ENCODE peak calls at places on chromosomes 3 and 15, in six cellular contexts. D, H, Q, X, P and T are unnamed samples. For H3K4me1, the result is how much of the 10 kb centered on the place peaks cover.

GRCh38 chr15:31216210-31216911 is 110.3 kb upstream of the KLF13 start:
- DNase-seq in D (peak), Q (peak), P (peak), H (no peak), X (peak), T (peak)

GRCh38 chr15:83380026-83380425 is 67.1 kb upstream of the SH3GL3 start:
- DNase-seq in Q (no peak), D (no peak), P (no peak), H (no peak), X (no peak), T (no peak)

GRCh38 chr3:57597973-57598351 is 818 bp upstream of the ARF4 start:
- DNase-seq in Q (no peak), P (no peak), X (no peak), H (no peak), D (no peak), T (no peak)

GRCh38 chr3:155785662-155786295 is 20.3 kb downstream of the C3orf33 start:
- DNase-seq in D (no peak), P (no peak), H (no peak), Q (no peak), X (no peak), T (peak)

GRCh38 chr15:26939398-26939797 is 31.6 kb upstream of the GABRG3 start:
- DNase-seq in D (no peak), P (no peak), X (no peak), Q (no peak), H (no peak), T (no peak)

GRCh38 chr15:69341356-69341755 is 42.6 kb downstream of the PAQR5 start:
- DNase-seq in H (peak), P (no peak), Q (no peak), X (no peak), D (no peak), T (no peak)

GRCh38 chr3:38834110-38834509 is 18.1 kb upstream of the SCN10A start:
- DNase-seq in H (no peak), P (no peak), D (peak), X (no peak), Q (peak), T (peak)

GRCh38 chr15:71811036-71811736 is 832 bp downstream of the NR2E3 start:
- DNase-seq in X (no peak), D (peak), Q (no peak), H (no peak), P (peak), T (no peak)

GRCh38 chr3:107938128-107938527 is 152.7 kb downstream of the CD47 start:
- DNase-seq in X (no peak), P (no peak), H (no peak), D (no peak), Q (no peak), T (peak)

GRCh38 chr3:99319961-99320360 is 318.4 kb upstream of the COL8A1 start:
- DNase-seq in P (no peak), D (no peak), X (no peak), Q (no peak), H (no peak), T (no peak)

GRCh38 chr15:70127288-70127746 is 29.6 kb upstream of the TLE3 start:
- DNase-seq in X (peak), D (no peak), P (no peak), Q (no peak), H (no peak), T (no peak)

GRCh38 chr15:65077981-65078352 is 1.4 kb downstream of the KBTBD13 start:
- DNase-seq in Q (peak), X (no peak), D (peak), H (no peak), P (peak), T (peak)

GRCh38 chr15:74124196-74124595 is 6.2 kb upstream of the ISLR2 start:
- DNase-seq in P (no peak), H (no peak), D (no peak), X (no peak), Q (no peak), T (no peak)
- H3K4me1 ChIP-seq in P (under half), H (under half), D (under half), X (under half), Q (under half), T (under half)

GRCh38 chr3:71237661-71238060 is 345.9 kb downstream of the FOXP1 start:
- DNase-seq in X (no peak), P (no peak), D (no peak), H (no peak), Q (no peak), T (no peak)
- H3K27ac ChIP-seq in X (no peak), P (no peak), D (no peak), H (no peak), Q (no peak), T (no peak)

GRCh38 chr15:58438956-58439355 is 7.2 kb downstream of the LIPC start:
- DNase-seq in D (no peak), X (peak), Q (no peak), P (no peak), H (no peak), T (peak)
- TF ChIP-seq CTCF in D (no peak), X (no peak), Q (no peak), P (no peak), H (no peak), T (peak)

GRCh38 chr15:42511010-42511396 is 15.6 kb downstream of the SNAP23 start:
- DNase-seq in Q (no peak), D (no peak), X (no peak), H (no peak), P (no peak), T (no peak)

GRCh38 chr15:42504631-42505030 is 9.2 kb downstream of the SNAP23 start:
- DNase-seq in Q (no peak), H (no peak), P (no peak), X (no peak), D (no peak), T (no peak)

GRCh38 chr15:42508263-42508690 is 12.8 kb downstream of the SNAP23 start:
- DNase-seq in Q (peak), H (no peak), P (no peak), X (no peak), D (no peak), T (no peak)

GRCh38 chr15:42510258-42511009 is 15.0 kb downstream of the SNAP23 start:
- DNase-seq in P (no peak), D (no peak), H (no peak), Q (no peak), X (no peak), T (no peak)

GRCh38 chr15:42507514-42507913 is 12.1 kb downstream of the SNAP23 start:
- DNase-seq in Q (no peak), H (no peak), D (no peak), X (no peak), P (no peak), T (no peak)
- H3K4me1 ChIP-seq in Q (under half), H (under half), D (under half), X (under half), P (under half), T (under half)

DNA sequence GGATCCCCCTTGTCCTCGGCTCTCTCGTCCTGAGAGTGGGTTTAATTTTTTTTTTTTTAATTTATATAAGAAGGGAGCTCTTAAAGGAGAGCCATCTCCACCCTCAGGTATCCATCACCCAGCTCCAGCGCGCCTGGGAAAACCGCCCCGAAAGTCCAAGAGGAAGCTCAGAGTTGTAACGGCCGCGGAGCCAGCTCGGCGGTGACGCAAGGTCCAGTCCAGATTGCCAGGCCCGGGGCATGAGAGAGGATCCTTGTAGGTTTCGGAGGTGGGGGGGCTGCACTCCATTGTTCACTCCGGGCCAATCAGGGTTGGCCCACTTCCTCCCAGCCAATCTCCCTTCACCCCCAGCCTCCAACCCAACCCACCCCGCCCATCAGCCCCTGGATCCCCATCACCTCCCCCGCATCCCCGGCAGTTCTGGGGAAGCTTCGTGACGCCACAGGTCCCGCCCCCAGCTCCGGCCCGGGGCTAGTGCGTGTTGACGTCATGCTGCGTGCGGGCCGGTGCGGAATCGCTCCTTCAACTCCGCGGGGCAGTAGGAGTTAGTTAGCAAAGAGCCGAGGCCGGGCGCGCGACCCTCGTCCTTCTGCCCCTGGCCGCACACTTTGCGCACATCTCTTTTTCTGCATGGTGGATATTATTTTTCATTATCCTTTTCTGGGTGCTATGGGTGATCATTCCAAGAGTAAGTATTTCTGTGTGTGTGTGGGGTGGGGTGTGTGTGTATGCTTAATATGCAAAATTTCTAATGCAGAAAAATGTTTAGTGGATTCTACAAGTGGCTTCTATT is at the start of gene ISL2:
- DNase-seq in D (peak), X (no peak), P (peak), Q (no peak), H (no peak), T (no peak)
- H3K27ac ChIP-seq in D (no peak), X (no peak), P (no peak), Q (no peak), H (no peak), T (no peak)

DNA sequence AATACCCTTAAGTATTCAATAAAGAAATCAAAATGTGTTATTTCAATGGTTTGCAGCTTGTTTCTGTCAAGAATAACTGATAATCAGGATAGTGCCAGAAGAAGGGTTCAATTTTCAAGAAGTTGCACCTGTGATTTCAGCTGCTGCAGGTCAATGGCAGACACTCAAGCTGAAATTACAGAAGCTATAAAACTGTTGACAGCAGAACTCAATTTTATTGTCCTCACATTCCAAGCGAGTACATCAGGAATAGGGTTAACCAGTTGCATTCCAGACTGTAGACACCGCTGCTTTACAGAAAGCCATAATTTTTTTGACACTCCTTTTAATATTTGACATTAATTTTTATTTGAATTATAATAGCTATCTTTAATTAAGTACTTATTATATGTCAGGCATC is 364.1 kb downstream of the CGGBP1 start:
- DNase-seq in Q (no peak), D (no peak), P (no peak), H (no peak), X (no peak), T (no peak)
- TF ChIP-seq CTCF in Q (no peak), D (no peak), P (no peak), H (no peak), X (no peak), T (no peak)